ENCODE peak calls at places on chromosome 20, in five cellular contexts. T, W, J, D and Z are unnamed samples.

GRCh38 chr20:64035066-64035932 is 683 bp upstream of the C20orf204 start:
- DNase-seq in T (peak), W (peak), J (peak), D (no peak), Z (no peak)

GRCh38 chr20:40489886-40490285 is 199.2 kb downstream of the MAFB start:
- DNase-seq in T (no peak), W (no peak), J (no peak), D (no peak), Z (no peak)

GRCh38 chr20:56762829-56763228 is 133.7 kb downstream of the TFAP2C start:
- DNase-seq in T (no peak), W (no peak), J (no peak), D (no peak), Z (no peak)

GRCh38 chr20:11852801-11853200 is 64.9 kb upstream of the BTBD3 start:
- DNase-seq in T (no peak), W (no peak), J (no peak), D (peak), Z (no peak)

GRCh38 chr20:36384022-36384619 is 78.0 kb downstream of the DLGAP4 start:
- DNase-seq in T (no peak), W (peak), J (peak), D (peak), Z (no peak)

GRCh38 chr20:23086931-23087411 is 847 bp upstream of the CD93 start:
- DNase-seq in T (no peak), W (no peak), J (no peak), D (no peak), Z (no peak)

GRCh38 chr20:11540558-11540957 is 377.1 kb upstream of the BTBD3 start:
- DNase-seq in T (no peak), W (no peak), J (no peak), D (no peak), Z (no peak)

GRCh38 chr20:25033250-25033940 is 24.5 kb downstream of the ACSS1 start:
- DNase-seq in T (no peak), W (no peak), J (no peak), D (no peak), Z (no peak)

GRCh38 chr20:46192376-46192944 is 74.3 kb downstream of the CD40 start:
- DNase-seq in T (no peak), W (no peak), J (no peak), D (no peak), Z (no peak)

GRCh38 chr20:24918579-24919566 is 30.2 kb upstream of the CST7 start:
- DNase-seq in T (no peak), W (no peak), J (no peak), D (no peak), Z (no peak)